ENCODE peak calls at places on chromosomes 12 and 14, in seven cellular contexts. Q is SK-N-SH; H is activated naive CD4-positive, alpha-beta T cell treated with anti-CD3 and anti-CD28 coated beads for 36 hours; U is right atrium auricular region; L is activated naive CD8-positive, alpha-beta T cell treated with anti-CD3 and anti-CD28 coated beads, Interleukin-2, amount 50 U/mL, for 24 hours; R is NCI-H2081; D is iPS-NIHi11. P is an unnamed sample.

GRCh38 chr12:71216725-71217579 is 59.2 kb upstream of the TSPAN8 start:
- DNase-seq in Q (peak), H (peak), U (no peak), L (no peak), R (peak), D (peak), P (peak)

GRCh38 chr14:94376976-94377865 is 11.2 kb downstream of the SERPINA1 start:
- DNase-seq in Q (no peak), H (no peak), U (no peak), L (no peak), R (no peak), D (no peak), P (no peak)

GRCh38 chr12:103855896-103856657 is 15.0 kb upstream of the NT5DC3 start:
- DNase-seq in Q (no peak), H (no peak), U (no peak), L (no peak), R (no peak), D (no peak), P (no peak)

GRCh38 chr14:74961238-74961911 is 6.0 kb upstream of the PGF start:
- DNase-seq in Q (no peak), H (no peak), U (no peak), L (no peak), R (no peak), D (no peak), P (no peak)

GRCh38 chr14:58876613-58877012 is 238.9 kb downstream of the DACT1 start:
- DNase-seq in Q (no peak), H (no peak), U (no peak), L (no peak), R (no peak), D (no peak), P (no peak)

GRCh38 chr14:102857444-102857843 is 65.0 kb upstream of the AMN start:
- DNase-seq in Q (no peak), H (no peak), U (no peak), L (no peak), R (no peak), D (no peak), P (no peak)

GRCh38 chr12:109726106-109726497 is 12.5 kb downstream of the FAM222A start:
- DNase-seq in Q (peak), H (no peak), U (no peak), L (no peak), R (no peak), D (no peak), P (no peak)

GRCh38 chr12:49636979-49637378 is 13.6 kb downstream of the PRPF40B start:
- DNase-seq in Q (peak), H (peak), U (no peak), L (peak), R (peak), D (peak), P (peak)

GRCh38 chr14:22320353-22320733 is 268.7 kb downstream of the DAD1 start:
- DNase-seq in Q (no peak), H (no peak), U (no peak), L (no peak), R (no peak), D (no peak), P (no peak)

GRCh38 chr12:53975019-53975815 is 463 bp upstream of the HOTAIR start:
- DNase-seq in Q (no peak), H (no peak), U (no peak), L (no peak), R (no peak), D (no peak), P (no peak)

GRCh38 chr12:57755454-57756372 is 810 bp downstream of the MARCHF9 start:
- DNase-seq in Q (peak), H (peak), U (no peak), L (no peak), R (peak), D (peak), P (peak)

GRCh38 chr12:15633201-15633600 is 156.0 kb downstream of the EPS8 start:
- DNase-seq in Q (no peak), H (no peak), U (no peak), L (no peak), R (no peak), D (no peak), P (no peak)

GRCh38 chr12:96421014-96421413 is 20.8 kb upstream of the CDK17 start:
- DNase-seq in Q (no peak), H (peak), U (no peak), L (no peak), R (no peak), D (no peak), P (no peak)

GRCh38 chr12:110109037-110109836 is 14.9 kb upstream of the IFT81 start:
- DNase-seq in Q (peak), H (no peak), U (peak), L (no peak), R (no peak), D (peak), P (peak)

GRCh38 chr12:65536876-65537661 is 258.6 kb downstream of the MSRB3 start:
- DNase-seq in Q (no peak), H (no peak), U (peak), L (no peak), R (no peak), D (peak), P (peak)

GRCh38 chr14:68569546-68569908 is 223.3 kb downstream of the ZFP36L1 start:
- DNase-seq in Q (no peak), H (no peak), U (no peak), L (no peak), R (no peak), D (no peak), P (no peak)

GRCh38 chr12:122870867-122871664 is 24.9 kb downstream of the VPS37B start:
- DNase-seq in Q (peak), H (no peak), U (no peak), L (no peak), R (no peak), D (no peak), P (no peak)

GRCh38 chr12:71896171-71896570 is 42.5 kb upstream of the TPH2 start:
- DNase-seq in Q (no peak), H (no peak), U (no peak), L (no peak), R (no peak), D (no peak), P (no peak)

GRCh38 chr14:99195602-99196309 is 76.2 kb downstream of the BCL11B start:
- DNase-seq in Q (no peak), H (no peak), U (no peak), L (no peak), R (no peak), D (no peak), P (no peak)

GRCh38 chr14:22202313-22202712 is 386.7 kb downstream of the DAD1 start:
- DNase-seq in Q (no peak), H (peak), U (no peak), L (no peak), R (no peak), D (no peak), P (no peak)

GRCh38 chr12:127310548-127310947 is 956.4 kb upstream of the TMEM132C start:
- DNase-seq in Q (no peak), H (peak), U (no peak), L (no peak), R (no peak), D (no peak), P (no peak)

GRCh38 chr12:65845751-65846537 is 21.7 kb downstream of the HMGA2 start:
- DNase-seq in Q (no peak), H (no peak), U (no peak), L (no peak), R (no peak), D (peak), P (no peak)

GRCh38 chr12:21837847-21838246 is 63.3 kb upstream of the KCNJ8 start:
- DNase-seq in Q (no peak), H (no peak), U (no peak), L (no peak), R (no peak), D (no peak), P (no peak)

GRCh38 chr12:116922194-116922897 is 11.6 kb downstream of the FBXW8 start:
- DNase-seq in Q (no peak), H (no peak), U (no peak), L (no peak), R (no peak), D (no peak), P (no peak)

P was measured in Calu3.